ENCODE peak calls at places on chromosomes 2 and 18, in seven cellular contexts. Q is T-helper 2 cell; T is tibial artery; X is CD4-positive, alpha-beta T cell; K is left cardiac atrium; P is HEK293T; C is endothelial cell. R is an unnamed sample.

GRCh38 chr2:157777425-157777824 is 98.7 kb downstream of the ACVR1 start:
- DNase-seq in Q (no peak), T (no peak), X (peak), K (peak), P (peak), C (peak), R (peak)

GRCh38 chr2:18949871-18950597 is 360.7 kb upstream of the NT5C1B start:
- DNase-seq in Q (no peak), T (no peak), X (no peak), K (no peak), P (no peak), C (no peak), R (no peak)

GRCh38 chr2:180446492-180446891 is 439.4 kb upstream of the CWC22 start:
- DNase-seq in Q (no peak), T (no peak), X (no peak), K (no peak), P (no peak), C (no peak), R (no peak)

GRCh38 chr2:175126661-175127060 is 41.3 kb downstream of the ATF2 start:
- DNase-seq in Q (no peak), T (no peak), X (no peak), K (no peak), P (no peak), C (no peak), R (no peak)

GRCh38 chr18:79121746-79122474 is 52.7 kb downstream of the ATP9B start:
- DNase-seq in Q (no peak), T (no peak), X (no peak), K (no peak), P (no peak), C (no peak), R (no peak)

GRCh38 chr2:238912228-238912915 is 64.5 kb downstream of the TWIST2 start:
- DNase-seq in Q (no peak), T (peak), X (no peak), K (peak), P (no peak), C (no peak), R (no peak)

GRCh38 chr2:234025475-234025874 is 25.0 kb upstream of the SPP2 start:
- DNase-seq in Q (no peak), T (no peak), X (no peak), K (no peak), P (no peak), C (no peak), R (no peak)

GRCh38 chr2:118614856-118615255 is 232.6 kb downstream of the EN1 start:
- DNase-seq in Q (no peak), T (no peak), X (no peak), K (no peak), P (no peak), C (no peak), R (no peak)

GRCh38 chr2:218286570-218287459 is 5.5 kb downstream of the TMBIM1 start:
- DNase-seq in Q (peak), T (peak), X (peak), K (peak), P (peak), C (peak), R (peak)

GRCh38 chr2:142557391-142557790 is 320.1 kb upstream of the KYNU start:
- DNase-seq in Q (no peak), T (no peak), X (no peak), K (no peak), P (no peak), C (no peak), R (no peak)